ENCODE peak calls at places on chromosomes 12 and 14, in six cellular contexts. Y is EL; P is GM04503; D is HFFc6; I is activated CD4-positive, alpha-beta T cell treated with anti-CD3 and anti-CD28 coated beads, Interleukin-2, amount 50 U/mL, for 4 hours; S is kidney glomerular epithelial cell. H is an unnamed sample.

GRCh38 chr12:10974965-10975364 is 11.7 kb downstream of the TAS2R50 start:
- DNase-seq in P (no peak), Y (no peak), D (no peak), S (no peak), I (no peak), H (no peak)

GRCh38 chr12:128486951-128487350 is 220.0 kb downstream of the TMEM132C start:
- DNase-seq in P (no peak), I (no peak), Y (no peak), S (no peak), D (no peak), H (no peak)

GRCh38 chr14:21024668-21025373 is at the start of gene NDRG2:
- DNase-seq in S (no peak), Y (peak; percentile 38), D (no peak), I (peak; percentile 68), P (no peak), H (peak; percentile 70)

GRCh38 chr14:97281741-97282140 is 484.6 kb downstream of the VRK1 start:
- DNase-seq in D (no peak), Y (no peak), P (no peak), I (no peak), S (no peak), H (no peak)

GRCh38 chr12:113700943-113701342 is 229.3 kb upstream of the LHX5 start:
- DNase-seq in D (peak; percentile 81), P (peak; percentile 14), S (no peak), I (no peak), Y (peak; percentile 75), H (no peak)

GRCh38 chr12:90836689-90837088 is 118.3 kb downstream of the CCER1 start:
- DNase-seq in Y (no peak), I (no peak), D (no peak), P (no peak), S (no peak), H (no peak)

GRCh38 chr12:55743131-55743921 is 404 bp downstream of the GDF11 start:
- DNase-seq in P (no peak), I (peak; percentile 57), S (peak; percentile 48), D (peak; percentile 65), Y (peak; percentile 73), H (peak; percentile 61)

GRCh38 chr12:57027011-57027804 is 10.9 kb upstream of the TAC3 start:
- DNase-seq in S (no peak), D (no peak), Y (no peak), I (no peak), P (no peak), H (no peak)

GRCh38 chr12:1827806-1828805 is 7.7 kb downstream of the LRTM2 start:
- DNase-seq in I (no peak), Y (no peak), S (no peak), P (no peak), D (no peak), H (no peak)

GRCh38 chr12:58359084-58359483 is 417.7 kb downstream of the ATP23 start:
- DNase-seq in P (no peak), Y (no peak), D (no peak), I (no peak), S (no peak), H (no peak)

GRCh38 chr14:54797556-54797955 is 105.1 kb downstream of the GCH1 start:
- DNase-seq in I (no peak), P (no peak), Y (no peak), S (no peak), D (no peak), H (no peak)

GRCh38 chr14:56059054-56059453 is 59.2 kb upstream of the PELI2 start:
- DNase-seq in S (peak; percentile 60), D (no peak), I (no peak), P (no peak), Y (no peak), H (no peak)

GRCh38 chr14:46058964-46059580 is 592.5 kb downstream of the RPL10L start:
- DNase-seq in S (no peak), I (no peak), P (no peak), D (no peak), Y (no peak), H (no peak)

GRCh38 chr12:121797937-121798801 is 4.7 kb upstream of the RHOF start:
- DNase-seq in I (no peak), S (no peak), Y (peak; percentile 42), D (no peak), P (no peak), H (no peak)

GRCh38 chr14:33934043-33934750 is 16.7 kb downstream of the EGLN3 start:
- DNase-seq in I (no peak), S (no peak), Y (no peak), P (no peak), D (no peak), H (no peak)

GRCh38 chr12:120342567-120343537 is 15.3 kb upstream of the PLA2G1B start:
- DNase-seq in S (no peak), D (no peak), I (no peak), Y (no peak), P (no peak), H (no peak)

GRCh38 chr12:74509886-74510285 is 27.7 kb upstream of the ATXN7L3B start:
- DNase-seq in P (no peak), Y (no peak), S (no peak), I (no peak), D (no peak), H (no peak)

GRCh38 chr14:103735439-103735814 is 19.8 kb downstream of the ZFYVE21 start:
- DNase-seq in I (no peak), D (no peak), P (no peak), Y (no peak), S (no peak), H (no peak)

GRCh38 chr12:18368594-18368993 is 107.3 kb downstream of the PIK3C2G start:
- DNase-seq in P (no peak), S (no peak), Y (no peak), I (no peak), D (no peak), H (no peak)

GRCh38 chr12:65534105-65534841 is 255.8 kb downstream of the MSRB3 start:
- DNase-seq in P (no peak), S (peak; percentile 50), D (no peak), I (no peak), Y (peak; percentile 31), H (no peak)

GRCh38 chr12:508795-509194 is 49.1 kb downstream of the B4GALNT3 start:
- DNase-seq in I (no peak), Y (no peak), D (no peak), P (no peak), S (peak; percentile 26), H (no peak)

GRCh38 chr12:118160536-118160935 is 24.6 kb downstream of the PEBP1 start:
- DNase-seq in S (no peak), Y (no peak), I (no peak), D (no peak), P (no peak), H (no peak)

GRCh38 chr12:132761032-132761910 is at the start of gene ANKLE2:
- DNase-seq in Y (peak; percentile 75), I (peak; percentile 66), D (peak; percentile 67), S (no peak), P (peak; percentile 29), H (peak; percentile 45)

GRCh38 chr12:117360222-117360550 is 1.2 kb downstream of the NOS1 start:
- DNase-seq in S (no peak), Y (no peak), P (no peak), I (no peak), D (no peak), H (no peak)

GRCh38 chr12:106681210-106681609 is 93.3 kb upstream of the RIC8B start:
- DNase-seq in I (no peak), Y (no peak), D (no peak), S (no peak), P (no peak), H (no peak)

GRCh38 chr12:38890102-38890501 is 15.3 kb downstream of the CPNE8 start:
- DNase-seq in S (no peak), Y (no peak), I (no peak), P (no peak), D (no peak), H (no peak)

GRCh38 chr12:46364777-46365580 is 7.6 kb downstream of the SLC38A2 start:
- DNase-seq in D (peak; percentile 76), S (peak; percentile 64), Y (peak; percentile 78), P (no peak), I (no peak), H (no peak)

GRCh38 chr12:93229494-93230310 is 148.0 kb upstream of the NUDT4 start:
- DNase-seq in I (no peak), Y (peak; percentile 89), S (peak; percentile 7), P (peak; percentile 34), D (peak; percentile 96), H (no peak)

GRCh38 chr14:93879362-93879983 is 47.7 kb upstream of the FAM181A start:
- DNase-seq in P (no peak), D (no peak), S (no peak), I (no peak), Y (no peak), H (no peak)

GRCh38 chr14:33932526-33933292 is 18.2 kb downstream of the EGLN3 start:
- DNase-seq in I (no peak), P (no peak), S (no peak), D (no peak), Y (no peak), H (no peak)

GRCh38 chr12:122111070-122111750 is 32.7 kb downstream of the MLXIP start:
- DNase-seq in I (no peak), Y (no peak), D (no peak), P (no peak), S (no peak), H (no peak)

GRCh38 chr12:12273291-12273957 is 6.6 kb upstream of the LRP6 start:
- DNase-seq in D (peak; percentile 32), Y (peak; percentile 77), S (no peak), I (no peak), P (no peak), H (no peak)

GRCh38 chr14:96253140-96253539 is 2.9 kb upstream of the BDKRB1 start:
- DNase-seq in D (peak; percentile 72), S (peak; percentile 71), I (no peak), P (peak; percentile 77), Y (peak; percentile 94), H (no peak)

GRCh38 chr12:76820888-76821482 is 57.1 kb downstream of the ZDHHC17 start:
- DNase-seq in S (no peak), Y (peak; percentile 37), D (peak; percentile 26), I (no peak), P (no peak), H (no peak)

GRCh38 chr12:45660330-45660729 is 69.2 kb upstream of the ARID2 start:
- DNase-seq in P (no peak), D (peak; percentile 28), I (no peak), Y (peak; percentile 86), S (no peak), H (no peak)

GRCh38 chr12:81863406-81863805 is 104.3 kb upstream of the PPFIA2 start:
- DNase-seq in Y (no peak), P (no peak), I (no peak), D (no peak), S (peak; percentile 85), H (no peak)

GRCh38 chr12:107196681-107197080 is 103.3 kb upstream of the CRY1 start:
- DNase-seq in P (no peak), D (no peak), S (no peak), I (no peak), Y (peak; percentile 63), H (no peak)

GRCh38 chr12:9706081-9706685 is 26.7 kb downstream of the CLECL1 start:
- DNase-seq in S (no peak), D (no peak), Y (no peak), I (no peak), P (no peak), H (no peak)